ENCODE peak calls at places on chromosome 11, in four cellular contexts. One of them, this sample, is unnamed.

GRCh38 chr11:11534981-11535380 is 86.8 kb downstream of the GALNT18 start:
- DNase-seq in tibial artery: peak; percentile 83
- DNase-seq in esophagus squamous epithelium: no peak
- DNase-seq in GM12878: no peak
- DNase-seq in this sample: no peak

GRCh38 chr11:113378013-113378412 is 9.6 kb upstream of the ANKK1 start:
- DNase-seq in tibial artery: no peak
- DNase-seq in esophagus squamous epithelium: no peak
- DNase-seq in GM12878: no peak
- DNase-seq in this sample: no peak

GRCh38 chr11:134654161-134654915 is 242.3 kb upstream of the B3GAT1 start:
- DNase-seq in tibial artery: peak; percentile 28
- DNase-seq in esophagus squamous epithelium: no peak
- DNase-seq in GM12878: no peak
- DNase-seq in this sample: no peak

GRCh38 chr11:70712471-70712870 is 314.1 kb downstream of the CTTN start:
- DNase-seq in tibial artery: no peak
- DNase-seq in esophagus squamous epithelium: no peak
- DNase-seq in GM12878: no peak
- DNase-seq in this sample: no peak

GRCh38 chr11:20027546-20028014 is 132.7 kb downstream of the DBX1 start:
- DNase-seq in tibial artery: no peak
- DNase-seq in esophagus squamous epithelium: no peak
- DNase-seq in GM12878: no peak
- DNase-seq in this sample: no peak

GRCh38 chr11:111408789-111409727 is 30.0 kb upstream of the POU2AF1 start:
- DNase-seq in tibial artery: no peak
- DNase-seq in esophagus squamous epithelium: no peak
- DNase-seq in GM12878: peak; percentile 91
- DNase-seq in this sample: no peak

GRCh38 chr11:823441-824291 is 4.1 kb upstream of the CRACR2B start:
- DNase-seq in tibial artery: no peak
- DNase-seq in esophagus squamous epithelium: no peak
- DNase-seq in GM12878: no peak
- DNase-seq in this sample: no peak

GRCh38 chr11:46402957-46403902 is 11.7 kb upstream of the CHRM4 start:
- DNase-seq in tibial artery: no peak
- DNase-seq in esophagus squamous epithelium: no peak
- DNase-seq in GM12878: no peak
- DNase-seq in this sample: no peak

GRCh38 chr11:119375629-119376196 is 5.8 kb downstream of the USP2 start:
- DNase-seq in tibial artery: peak; percentile 96
- DNase-seq in esophagus squamous epithelium: no peak
- DNase-seq in GM12878: no peak
- DNase-seq in this sample: no peak

GRCh38 chr11:66866420-66867010 is 9.7 kb downstream of the LRFN4 start:
- DNase-seq in tibial artery: no peak
- DNase-seq in esophagus squamous epithelium: no peak
- DNase-seq in GM12878: no peak
- DNase-seq in this sample: no peak

GRCh38 chr11:64230985-64231365 is 627 bp downstream of the DNAJC4 start:
- DNase-seq in tibial artery: no peak
- DNase-seq in esophagus squamous epithelium: no peak
- DNase-seq in GM12878: no peak
- DNase-seq in this sample: no peak

GRCh38 chr11:16969010-16970004 is 44.9 kb downstream of the PLEKHA7 start:
- DNase-seq in tibial artery: no peak
- DNase-seq in esophagus squamous epithelium: no peak
- DNase-seq in GM12878: no peak
- DNase-seq in this sample: no peak

GRCh38 chr11:78310500-78310909 is 107.1 kb downstream of the GAB2 start:
- DNase-seq in tibial artery: peak; percentile 75
- DNase-seq in esophagus squamous epithelium: no peak
- DNase-seq in GM12878: peak; percentile 88
- DNase-seq in this sample: no peak

GRCh38 chr11:87453531-87454089 is 415.9 kb downstream of the TMEM135 start:
- DNase-seq in tibial artery: no peak
- DNase-seq in esophagus squamous epithelium: no peak
- DNase-seq in GM12878: no peak
- DNase-seq in this sample: no peak

GRCh38 chr11:30960387-30960992 is 374.3 kb upstream of the MPPED2 start:
- DNase-seq in tibial artery: no peak
- DNase-seq in esophagus squamous epithelium: no peak
- DNase-seq in GM12878: no peak
- DNase-seq in this sample: no peak

GRCh38 chr11:34587282-34587677 is 33.6 kb upstream of the EHF start:
- DNase-seq in tibial artery: no peak
- DNase-seq in esophagus squamous epithelium: no peak
- DNase-seq in GM12878: no peak
- DNase-seq in this sample: no peak

GRCh38 chr11:75598900-75599299 is 36.8 kb downstream of the SERPINH1 start:
- DNase-seq in tibial artery: no peak
- DNase-seq in esophagus squamous epithelium: no peak
- DNase-seq in GM12878: no peak
- DNase-seq in this sample: no peak

GRCh38 chr11:5620606-5621521 is 3.9 kb upstream of the TRIM34 start:
- DNase-seq in tibial artery: no peak
- DNase-seq in esophagus squamous epithelium: no peak
- DNase-seq in GM12878: no peak
- DNase-seq in this sample: no peak

GRCh38 chr11:8038393-8038792 is 42.6 kb upstream of the TUB start:
- DNase-seq in tibial artery: no peak
- DNase-seq in esophagus squamous epithelium: no peak
- DNase-seq in GM12878: no peak
- DNase-seq in this sample: no peak

GRCh38 chr11:97544401-97544800 is 1154.6 kb downstream of the JRKL start:
- DNase-seq in tibial artery: no peak
- DNase-seq in esophagus squamous epithelium: no peak
- DNase-seq in GM12878: no peak
- DNase-seq in this sample: no peak

GRCh38 chr11:105968021-105968697 is 53.9 kb downstream of the MSANTD4 start:
- DNase-seq in tibial artery: no peak
- DNase-seq in esophagus squamous epithelium: no peak
- DNase-seq in GM12878: no peak
- DNase-seq in this sample: no peak

GRCh38 chr11:61917357-61918109 is at the start of gene RAB3IL1:
- DNase-seq in tibial artery: no peak
- DNase-seq in esophagus squamous epithelium: no peak
- DNase-seq in GM12878: no peak
- DNase-seq in this sample: no peak

GRCh38 chr11:1221848-1222311 is 986 bp upstream of the MUC5B start:
- DNase-seq in tibial artery: peak; percentile 59
- DNase-seq in esophagus squamous epithelium: no peak
- DNase-seq in GM12878: no peak
- DNase-seq in this sample: no peak

DNA sequence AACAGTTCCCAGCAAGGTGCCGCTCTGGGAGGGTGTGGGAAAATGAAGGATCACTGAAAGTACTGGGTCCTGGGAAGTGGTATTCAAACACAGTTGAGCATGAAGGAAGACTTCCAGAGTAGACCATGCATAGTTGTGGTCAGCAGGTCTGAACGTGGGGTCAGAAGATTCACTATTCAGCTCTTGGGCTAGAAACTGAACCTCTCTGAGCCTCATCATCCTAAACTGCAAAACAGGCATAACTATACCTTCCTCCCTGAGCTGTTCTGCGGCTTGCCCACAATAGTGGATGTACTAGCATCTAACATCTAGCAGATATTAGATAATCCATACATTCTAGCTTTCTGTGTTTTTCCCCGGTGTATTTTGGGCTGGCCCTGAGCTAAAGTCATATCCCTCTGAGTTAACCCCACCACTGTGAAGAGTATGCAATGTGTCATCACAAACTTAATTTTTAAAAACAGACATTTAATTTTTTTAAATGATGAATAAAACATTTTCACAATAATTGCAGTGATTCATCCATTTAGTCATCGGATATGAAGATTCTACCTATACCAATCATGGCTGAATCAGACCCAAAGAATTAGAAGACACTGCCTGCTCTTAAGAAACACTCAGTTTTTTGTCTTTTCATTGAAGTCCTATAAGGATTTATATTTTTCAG is 179.1 kb downstream of the BLID start:
- DNase-seq in tibial artery: no peak
- DNase-seq in esophagus squamous epithelium: no peak
- DNase-seq in GM12878: no peak
- DNase-seq in this sample: no peak
- H3K27ac ChIP-seq in tibial artery: no peak overlapping the region
- H3K27ac ChIP-seq in esophagus squamous epithelium: no peak overlapping the region
- H3K27ac ChIP-seq in GM12878: no peak overlapping the region
- H3K27ac ChIP-seq in this sample: no peak overlapping the region

GRCh38 chr11:2269601-2270321 is 627 bp downstream of the ASCL2 start:
- DNase-seq in tibial artery: peak; percentile 58
- DNase-seq in esophagus squamous epithelium: no peak
- DNase-seq in GM12878: no peak
- DNase-seq in this sample: peak; percentile 77

GRCh38 chr11:2267306-2267861 is 3.0 kb downstream of the ASCL2 start:
- DNase-seq in tibial artery: no peak
- DNase-seq in esophagus squamous epithelium: no peak
- DNase-seq in GM12878: no peak
- DNase-seq in this sample: no peak

GRCh38 chr11:2267871-2268825 is 2.2 kb downstream of the ASCL2 start:
- DNase-seq in tibial artery: peak; percentile 63
- DNase-seq in esophagus squamous epithelium: no peak
- DNase-seq in GM12878: no peak
- DNase-seq in this sample: no peak

GRCh38 chr11:2270322-2271076 is at the start of gene ASCL2:
- DNase-seq in tibial artery: peak; percentile 56
- DNase-seq in esophagus squamous epithelium: no peak
- DNase-seq in GM12878: no peak
- DNase-seq in this sample: no peak

GRCh38 chr11:2268911-2269600 is 1.3 kb downstream of the ASCL2 start:
- DNase-seq in tibial artery: peak; percentile 66
- DNase-seq in esophagus squamous epithelium: no peak
- DNase-seq in GM12878: no peak
- DNase-seq in this sample: no peak
- H3K27me3 ChIP-seq in tibial artery: no peaks in the 10 kb centered on the region
- H3K27me3 ChIP-seq in esophagus squamous epithelium: no peaks in the 10 kb centered on the region
- H3K27me3 ChIP-seq in GM12878: no peaks in the 10 kb centered on the region
- H3K27me3 ChIP-seq in this sample: no peaks in the 10 kb centered on the region

GRCh38 chr11:67996051-67996450 is 7.8 kb downstream of the UNC93B1 start:
- DNase-seq in tibial artery: peak; percentile 48
- DNase-seq in esophagus squamous epithelium: no peak
- DNase-seq in GM12878: no peak
- DNase-seq in this sample: no peak
- H3K27ac ChIP-seq in tibial artery: no peak overlapping the region
- H3K27ac ChIP-seq in esophagus squamous epithelium: no peak overlapping the region
- H3K27ac ChIP-seq in GM12878: no peak overlapping the region
- H3K27ac ChIP-seq in this sample: no peak overlapping the region

GRCh38 chr11:117908261-117908895 is 20.8 kb downstream of the TMPRSS13 start:
- DNase-seq in tibial artery: peak; percentile 50
- DNase-seq in esophagus squamous epithelium: no peak
- DNase-seq in GM12878: no peak
- DNase-seq in this sample: no peak
- H3K27me3 ChIP-seq in tibial artery: no peaks in the 10 kb centered on the region
- H3K27me3 ChIP-seq in esophagus squamous epithelium: no peaks in the 10 kb centered on the region
- H3K27me3 ChIP-seq in GM12878: no peaks in the 10 kb centered on the region
- H3K27me3 ChIP-seq in this sample: no peaks in the 10 kb centered on the region